ENCODE peak calls at places on chromosomes 16 and 17, in four cellular contexts. P, O, F and A are unnamed samples.

GRCh38 chr16:87178977-87179376 is 138.2 kb downstream of the C16orf95 start:
- DNase-seq in P (peak; percentile 67), F (peak; percentile 33), O (peak; percentile 33), A (peak; percentile 43)

GRCh38 chr16:10740000-10740844 is 3.4 kb upstream of the NUBP1 start:
- DNase-seq in F (no peak), O (no peak), P (no peak), A (no peak)

GRCh38 chr16:27053996-27054395 is 12.7 kb upstream of the C16orf82 start:
- DNase-seq in F (no peak), P (no peak), O (no peak), A (no peak)

GRCh38 chr16:30637952-30638351 is 12.8 kb upstream of the PRR14 start:
- DNase-seq in O (no peak), F (no peak), P (peak; percentile 74), A (peak; percentile 80)

GRCh38 chr17:948284-948852 is 31.2 kb downstream of the NXN start:
- DNase-seq in O (no peak), P (no peak), F (no peak), A (no peak)

GRCh38 chr17:68460715-68461114 is 3.4 kb upstream of the WIPI1 start:
- DNase-seq in F (no peak), P (no peak), O (no peak), A (no peak)

GRCh38 chr17:62822080-62822904 is 14.2 kb upstream of the MARCHF10 start:
- DNase-seq in O (no peak), F (no peak), P (no peak), A (no peak)

GRCh38 chr16:28298511-28298878 is 6.2 kb downstream of the SBK1 start:
- DNase-seq in O (no peak), P (no peak), F (no peak), A (no peak)

GRCh38 chr16:77833906-77834599 is 45.7 kb downstream of the VAT1L start:
- DNase-seq in F (no peak), P (no peak), O (no peak), A (peak; percentile 82)

GRCh38 chr17:19590912-19591551 is 57.4 kb downstream of the SLC47A1 start:
- DNase-seq in P (no peak), O (no peak), F (no peak), A (no peak)

DNA sequence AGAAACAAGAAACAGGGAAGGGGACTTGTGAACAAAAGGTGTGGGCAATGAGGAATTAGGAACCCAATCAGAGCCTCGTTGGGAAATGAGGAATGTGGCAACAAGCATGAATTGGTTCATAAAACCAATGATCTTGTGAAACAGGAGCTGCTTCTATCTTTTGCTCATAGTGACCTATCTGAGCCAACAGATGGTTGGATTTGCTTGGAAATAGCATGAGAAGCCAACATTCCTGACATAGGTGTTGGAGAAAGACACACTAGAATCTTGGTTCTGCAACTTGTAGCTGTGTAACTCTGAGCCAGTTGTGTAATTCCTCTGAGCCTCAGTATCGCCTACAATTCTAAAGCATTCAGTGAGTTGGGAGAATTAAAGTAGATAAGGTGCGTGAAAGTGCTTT is 251.9 kb upstream of the AXIN2 start:
- DNase-seq in F (no peak), O (no peak), P (no peak), A (peak; percentile 14)
- H3K4me1 ChIP-seq in F (no peaks in the 10 kb centered on the region), O (no peaks in the 10 kb centered on the region), P (no peaks in the 10 kb centered on the region), A (no peaks in the 10 kb centered on the region)

GRCh38 chr17:78748048-78748729 is 33.9 kb downstream of the CYTH1 start:
- DNase-seq in F (no peak), P (no peak), O (no peak), A (peak; percentile 31)
- H3K4me1 ChIP-seq in F (peaks cover 49% of the 10 kb centered on the region), P (peaks cover 11% of the 10 kb centered on the region), O (peaks cover 80% of the 10 kb centered on the region), A (peaks cover 29% of the 10 kb centered on the region)

GRCh38 chr16:8948069-8948593 is 15.6 kb downstream of the USP7 start:
- DNase-seq in F (no peak), P (no peak), O (no peak), A (no peak)

GRCh38 chr16:8948831-8949230 is 14.9 kb downstream of the USP7 start:
- DNase-seq in F (no peak), P (no peak), O (no peak), A (no peak)

GRCh38 chr16:8944113-8944765 is 19.5 kb downstream of the USP7 start:
- DNase-seq in F (no peak), P (no peak), O (no peak), A (no peak)

GRCh38 chr16:8945626-8946296 is 17.9 kb downstream of the USP7 start:
- DNase-seq in O (no peak), F (no peak), P (no peak), A (no peak)

GRCh38 chr16:8946544-8946943 is 17.2 kb downstream of the USP7 start:
- DNase-seq in O (no peak), F (no peak), P (no peak), A (no peak)
- H3K4me1 ChIP-seq in O (peaks cover 99% of the 10 kb centered on the region), F (peaks cover 96% of the 10 kb centered on the region), P (no peaks in the 10 kb centered on the region), A (peaks cover 19% of the 10 kb centered on the region)

DNA sequence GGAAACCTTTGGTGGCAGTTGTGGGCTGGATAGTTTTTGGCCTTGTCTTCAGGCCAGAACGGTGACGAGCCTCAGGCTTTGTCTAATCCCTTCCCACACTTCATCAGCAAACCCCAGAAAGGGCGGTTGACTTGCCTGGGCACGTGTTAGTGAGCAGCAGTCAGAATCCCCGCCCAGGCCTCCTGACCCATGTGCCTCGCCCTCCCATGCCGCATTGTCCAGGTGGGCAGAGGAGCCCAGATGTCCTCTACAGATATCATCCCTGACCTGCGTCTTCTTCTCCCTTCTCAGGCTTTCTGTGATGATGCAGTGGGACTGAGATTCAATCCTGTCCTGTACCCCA is 82.5 kb downstream of the OR1D5 start:
- DNase-seq in P (no peak), O (no peak), F (no peak), A (no peak)
- H3K4me1 ChIP-seq in P (peaks cover 7% of the 10 kb centered on the region), O (peaks cover 14% of the 10 kb centered on the region), F (peaks cover 11% of the 10 kb centered on the region), A (peaks cover 10% of the 10 kb centered on the region)

GRCh38 chr17:50479522-50480141 is 972 bp downstream of the RSAD1 start:
- DNase-seq in O (peak; percentile 70), P (peak; percentile 82), F (peak; percentile 84), A (peak; percentile 93)
- H3K4me1 ChIP-seq in O (peaks cover 56% of the 10 kb centered on the region), P (peaks cover 24% of the 10 kb centered on the region), F (peaks cover 36% of the 10 kb centered on the region), A (peaks cover 8% of the 10 kb centered on the region)

DNA sequence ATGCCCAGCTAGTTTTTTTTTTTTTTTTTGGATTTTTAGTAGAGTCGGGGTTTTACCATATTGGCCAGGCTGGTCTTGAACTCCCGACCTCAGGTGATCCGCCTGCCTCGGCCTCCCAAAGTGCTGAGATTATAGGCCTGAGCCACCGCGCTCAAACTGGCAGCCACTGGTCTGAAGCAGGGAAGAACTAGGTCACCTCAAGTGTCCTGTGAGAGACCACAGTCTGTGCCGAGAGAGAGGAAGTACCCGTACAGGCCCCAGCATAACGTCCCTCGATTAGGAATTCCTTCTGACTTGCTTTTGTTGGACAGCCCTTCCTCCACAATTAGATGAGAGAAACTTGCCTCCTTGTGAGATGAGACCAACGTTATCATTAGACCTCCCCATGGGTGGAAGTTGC is 13.7 kb upstream of the CD300E start:
- DNase-seq in O (no peak), F (no peak), P (no peak), A (no peak)
- H3K4me1 ChIP-seq in O (no peaks in the 10 kb centered on the region), F (no peaks in the 10 kb centered on the region), P (no peaks in the 10 kb centered on the region), A (no peaks in the 10 kb centered on the region)